ENCODE peak calls at places on chromosome 10, in nine cellular contexts. S, Y, Z, I, P, E, A, B and U are unnamed samples.

GRCh38 chr10:28806481-28806880 is 129.2 kb downstream of the BAMBI start:
- DNase-seq in S (no peak), Y (no peak), Z (no peak), I (no peak), P (no peak), E (no peak), A (no peak), B (no peak), U (no peak)

GRCh38 chr10:43458227-43458626 is 21.3 kb downstream of the ZNF487 start:
- DNase-seq in S (no peak), Y (no peak), Z (no peak), I (no peak), P (no peak), E (no peak), A (no peak), B (no peak), U (no peak)

GRCh38 chr10:72257051-72257892 is 16.5 kb upstream of the DDIT4 start:
- DNase-seq in S (no peak), Y (peak; percentile 54), Z (no peak), I (no peak), P (no peak), E (no peak), A (no peak), B (no peak), U (no peak)

GRCh38 chr10:76675561-76675950 is 962.1 kb downstream of the KCNMA1 start:
- DNase-seq in S (no peak), Y (no peak), Z (no peak), I (no peak), P (no peak), E (no peak), A (no peak), B (no peak), U (no peak)

GRCh38 chr10:66180651-66181318 is 745.1 kb upstream of the LRRTM3 start:
- DNase-seq in S (peak; percentile 7), Y (peak; percentile 51), Z (no peak), I (peak; percentile 75), P (no peak), E (peak; percentile 10), A (peak; percentile 8), B (peak; percentile 40), U (no peak)

GRCh38 chr10:74932648-74933047 is 106.2 kb downstream of the KAT6B start:
- DNase-seq in S (no peak), Y (peak; percentile 45), Z (no peak), I (peak; percentile 40), P (no peak), E (no peak), A (no peak), B (no peak), U (peak; percentile 68)

GRCh38 chr10:6579193-6579903 is 728 bp downstream of the PRKCQ start:
- DNase-seq in S (no peak), Y (no peak), Z (no peak), I (no peak), P (no peak), E (no peak), A (no peak), B (no peak), U (no peak)

GRCh38 chr10:59651902-59652301 is 57.7 kb downstream of the SLC16A9 start:
- DNase-seq in S (no peak), Y (no peak), Z (no peak), I (no peak), P (no peak), E (no peak), A (no peak), B (no peak), U (no peak)

GRCh38 chr10:34651796-34652195 is 163.3 kb downstream of the PARD3 start:
- DNase-seq in S (no peak), Y (peak; percentile 17), Z (no peak), I (no peak), P (no peak), E (no peak), A (no peak), B (no peak), U (no peak)

GRCh38 chr10:33381391-33381790 is 46.9 kb upstream of the NRP1 start:
- DNase-seq in S (no peak), Y (peak; percentile 41), Z (no peak), I (no peak), P (no peak), E (no peak), A (no peak), B (no peak), U (no peak)

GRCh38 chr10:73647211-73647874 is 6.1 kb upstream of the MYOZ1 start:
- DNase-seq in S (no peak), Y (peak; percentile 26), Z (peak; percentile 37), I (peak; percentile 63), P (peak; percentile 83), E (no peak), A (no peak), B (no peak), U (peak; percentile 38)

GRCh38 chr10:52198540-52198939 is 115.5 kb upstream of the DKK1 start:
- DNase-seq in S (no peak), Y (no peak), Z (no peak), I (no peak), P (no peak), E (no peak), A (no peak), B (peak; percentile 1), U (no peak)

GRCh38 chr10:80357000-80357803 is 621 bp downstream of the DYDC2 start:
- DNase-seq in S (no peak), Y (no peak), Z (no peak), I (peak; percentile 88), P (no peak), E (no peak), A (no peak), B (peak; percentile 8), U (no peak)

GRCh38 chr10:119896061-119896655 is 3.6 kb downstream of the SEC23IP start:
- DNase-seq in S (peak; percentile 51), Y (peak; percentile 94), Z (no peak), I (no peak), P (no peak), E (no peak), A (no peak), B (peak; percentile 80), U (no peak)

GRCh38 chr10:43333653-43334052 is 37.8 kb upstream of the FXYD4 start:
- DNase-seq in S (no peak), Y (no peak), Z (no peak), I (no peak), P (no peak), E (no peak), A (no peak), B (no peak), U (no peak)

GRCh38 chr10:122277737-122278136 is 6.6 kb downstream of the BTBD16 start:
- DNase-seq in S (no peak), Y (no peak), Z (no peak), I (no peak), P (no peak), E (no peak), A (no peak), B (no peak), U (no peak)

GRCh38 chr10:118259288-118259906 is 82.7 kb downstream of the FAM204A start:
- DNase-seq in S (no peak), Y (peak; percentile 42), Z (no peak), I (no peak), P (peak; percentile 84), E (no peak), A (no peak), B (peak; percentile 9), U (no peak)

GRCh38 chr10:6023661-6024333 is 38.4 kb downstream of the IL2RA start:
- DNase-seq in S (peak; percentile 91), Y (peak; percentile 19), Z (no peak), I (no peak), P (peak; percentile 16), E (no peak), A (no peak), B (no peak), U (no peak)

GRCh38 chr10:34687434-34688205 is 127.5 kb downstream of the PARD3 start:
- DNase-seq in S (no peak), Y (peak; percentile 55), Z (no peak), I (no peak), P (no peak), E (no peak), A (no peak), B (no peak), U (no peak)

GRCh38 chr10:128382225-128382624 is 256.0 kb upstream of the MKI67 start:
- DNase-seq in S (no peak), Y (no peak), Z (no peak), I (no peak), P (no peak), E (no peak), A (no peak), B (no peak), U (no peak)

GRCh38 chr10:10989669-10990068 is 28.0 kb upstream of the CELF2 start:
- DNase-seq in S (no peak), Y (no peak), Z (no peak), I (no peak), P (no peak), E (no peak), A (no peak), B (no peak), U (no peak)

GRCh38 chr10:131959841-131960240 is 21.9 kb downstream of the BNIP3 start:
- DNase-seq in S (no peak), Y (no peak), Z (no peak), I (no peak), P (no peak), E (no peak), A (no peak), B (no peak), U (no peak)

GRCh38 chr10:5678397-5678983 is 6.1 kb upstream of the TASOR2 start:
- DNase-seq in S (no peak), Y (no peak), Z (no peak), I (no peak), P (no peak), E (no peak), A (no peak), B (no peak), U (no peak)

GRCh38 chr10:28432210-28432676 is 100.7 kb upstream of the WAC start:
- DNase-seq in S (peak; percentile 34), Y (peak; percentile 75), Z (peak; percentile 25), I (peak; percentile 64), P (peak; percentile 65), E (peak; percentile 29), A (peak; percentile 25), B (peak; percentile 43), U (no peak)

GRCh38 chr10:123272171-123272570 is 118.0 kb downstream of the BUB3 start:
- DNase-seq in S (no peak), Y (peak; percentile 3), Z (no peak), I (no peak), P (no peak), E (no peak), A (no peak), B (no peak), U (no peak)

GRCh38 chr10:79179404-79180309 is 110.9 kb downstream of the ZMIZ1 start:
- DNase-seq in S (no peak), Y (no peak), Z (no peak), I (no peak), P (peak; percentile 76), E (no peak), A (no peak), B (no peak), U (no peak)

GRCh38 chr10:90352288-90352687 is 505.6 kb downstream of the HTR7 start:
- DNase-seq in S (no peak), Y (peak; percentile 36), Z (no peak), I (no peak), P (no peak), E (no peak), A (no peak), B (no peak), U (no peak)

GRCh38 chr10:59868974-59869940 is 37.1 kb downstream of the CCDC6 start:
- DNase-seq in S (no peak), Y (no peak), Z (no peak), I (peak; percentile 32), P (no peak), E (no peak), A (no peak), B (no peak), U (no peak)

GRCh38 chr10:115706482-115707076 is 566.4 kb downstream of the GFRA1 start:
- DNase-seq in S (no peak), Y (peak; percentile 51), Z (no peak), I (peak; percentile 64), P (no peak), E (no peak), A (no peak), B (peak; percentile 1), U (peak; percentile 12)

GRCh38 chr10:60536529-60537114 is 146.9 kb upstream of the ANK3 start:
- DNase-seq in S (no peak), Y (peak; percentile 80), Z (no peak), I (no peak), P (no peak), E (no peak), A (no peak), B (peak; percentile 78), U (no peak)

GRCh38 chr10:62769574-62770242 is 34.8 kb upstream of the ADO start:
- DNase-seq in S (no peak), Y (peak; percentile 30), Z (no peak), I (no peak), P (no peak), E (no peak), A (no peak), B (no peak), U (no peak)